ENCODE peak calls at places on chromosomes 2 and 18, in seven cellular contexts. L, A, X, G, O, E and U are unnamed samples.

GRCh38 chr18:51537487-51537886 is 340.0 kb upstream of the MEX3C start:
- DNase-seq in G (no peak), X (no peak), A (no peak), O (no peak), E (no peak), L (no peak), U (peak)

GRCh38 chr2:44615950-44616518 is 254.3 kb downstream of the CAMKMT start:
- DNase-seq in L (no peak), X (no peak), G (no peak), E (no peak), O (peak), A (no peak), U (no peak)

GRCh38 chr2:113981404-113982134 is 91.7 kb downstream of the ACTR3 start:
- DNase-seq in A (no peak), L (no peak), G (no peak), O (peak), X (no peak), E (no peak), U (no peak)

GRCh38 chr2:165539985-165540384 is 70.5 kb downstream of the CSRNP3 start:
- DNase-seq in X (no peak), O (no peak), A (no peak), E (no peak), G (no peak), L (no peak), U (no peak)

GRCh38 chr2:238947920-238948710 is 100.2 kb downstream of the TWIST2 start:
- DNase-seq in O (peak), E (no peak), A (peak), G (no peak), L (peak), X (peak), U (peak)

GRCh38 chr2:193463016-193463415 is 1268.3 kb upstream of the TMEFF2 start:
- DNase-seq in A (no peak), L (no peak), O (peak), X (no peak), E (no peak), G (no peak), U (no peak)

GRCh38 chr2:112182581-112183034 is 44.4 kb downstream of the FBLN7 start:
- DNase-seq in E (peak), A (no peak), L (no peak), O (no peak), G (no peak), X (no peak), U (no peak)

GRCh38 chr2:149080964-149081363 is 42.5 kb downstream of the LYPD6B start:
- DNase-seq in X (no peak), O (no peak), E (no peak), L (no peak), A (peak), G (no peak), U (no peak)

GRCh38 chr18:51100371-51101000 is 70.5 kb downstream of the SMAD4 start:
- DNase-seq in L (no peak), O (no peak), X (no peak), G (no peak), A (no peak), E (no peak), U (no peak)

GRCh38 chr18:48929212-48929612 is 21.6 kb downstream of the SMAD7 start:
- DNase-seq in A (no peak), E (no peak), X (no peak), L (no peak), G (no peak), O (no peak), U (peak)
- H3K4me3 ChIP-seq in A (peak), E (peak), X (no peak), L (no peak), G (peak), O (peak), U (no peak)

GRCh38 chr2:40448476-40449079 is 3.3 kb downstream of the SLC8A1 start:
- DNase-seq in A (no peak), G (no peak), L (peak), E (no peak), O (peak), X (peak), U (peak)

GRCh38 chr2:40445467-40445866 is 6.4 kb downstream of the SLC8A1 start:
- DNase-seq in A (no peak), G (no peak), L (no peak), X (no peak), E (no peak), O (no peak), U (no peak)

GRCh38 chr2:40455661-40456060 is 3.8 kb upstream of the SLC8A1 start:
- DNase-seq in A (no peak), E (no peak), G (no peak), X (no peak), O (peak), L (no peak), U (peak)

GRCh38 chr2:40451926-40452605 is at the start of gene SLC8A1:
- DNase-seq in A (no peak), E (no peak), O (peak), L (no peak), G (peak), X (peak), U (peak)

GRCh38 chr2:40450066-40450841 is 1.6 kb downstream of the SLC8A1 start:
- DNase-seq in X (peak), O (peak), E (no peak), L (no peak), A (no peak), G (no peak), U (peak)
- H3K4me3 ChIP-seq in X (peak), O (peak), E (no peak), L (peak), A (peak), G (peak), U (peak)

DNA sequence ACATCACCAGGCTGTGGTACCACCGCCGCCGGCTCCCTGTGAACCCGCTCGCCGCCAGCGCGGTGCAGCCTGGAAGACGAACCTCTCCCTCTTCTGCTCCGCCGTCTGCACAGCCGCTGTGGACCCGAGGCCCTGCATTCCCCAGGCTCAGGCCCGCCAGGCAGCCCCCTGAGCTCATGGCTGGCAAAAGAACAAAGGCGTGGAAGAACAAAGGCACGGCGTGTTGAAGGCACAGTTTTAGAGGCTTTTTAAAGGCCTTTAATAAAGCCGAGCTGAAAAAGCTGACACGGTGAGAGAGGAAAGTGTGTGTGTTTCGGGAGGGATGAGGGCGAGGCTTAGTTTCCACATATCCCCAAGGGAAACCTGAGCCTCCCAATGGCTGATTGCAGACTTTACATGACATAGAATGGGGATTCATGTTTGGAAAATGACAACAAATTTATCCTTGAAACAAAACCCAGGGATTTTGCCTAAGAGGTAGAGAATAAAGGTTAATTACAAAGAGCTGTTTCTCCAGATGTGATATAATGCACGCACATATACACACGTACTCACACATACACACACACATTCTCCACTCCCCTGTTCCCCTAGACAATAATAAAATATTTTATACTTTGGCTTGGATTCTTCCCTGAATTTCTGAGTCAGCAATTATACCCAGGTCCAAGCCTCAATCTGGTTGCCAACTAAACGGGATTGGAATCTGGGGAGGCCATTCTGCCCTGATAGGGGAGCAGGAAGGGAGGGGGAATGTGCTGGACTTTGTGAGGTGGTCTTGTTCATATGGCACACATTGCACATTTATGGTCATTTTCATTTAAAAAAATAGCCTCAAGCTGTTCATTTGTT is 39.7 kb downstream of the RFX8 start:
- DNase-seq in E (no peak), L (peak), A (no peak), X (peak), O (peak), G (no peak), U (no peak)
- H3K4me3 ChIP-seq in E (no peak), L (peak), A (no peak), X (no peak), O (peak), G (no peak), U (no peak)

DNA sequence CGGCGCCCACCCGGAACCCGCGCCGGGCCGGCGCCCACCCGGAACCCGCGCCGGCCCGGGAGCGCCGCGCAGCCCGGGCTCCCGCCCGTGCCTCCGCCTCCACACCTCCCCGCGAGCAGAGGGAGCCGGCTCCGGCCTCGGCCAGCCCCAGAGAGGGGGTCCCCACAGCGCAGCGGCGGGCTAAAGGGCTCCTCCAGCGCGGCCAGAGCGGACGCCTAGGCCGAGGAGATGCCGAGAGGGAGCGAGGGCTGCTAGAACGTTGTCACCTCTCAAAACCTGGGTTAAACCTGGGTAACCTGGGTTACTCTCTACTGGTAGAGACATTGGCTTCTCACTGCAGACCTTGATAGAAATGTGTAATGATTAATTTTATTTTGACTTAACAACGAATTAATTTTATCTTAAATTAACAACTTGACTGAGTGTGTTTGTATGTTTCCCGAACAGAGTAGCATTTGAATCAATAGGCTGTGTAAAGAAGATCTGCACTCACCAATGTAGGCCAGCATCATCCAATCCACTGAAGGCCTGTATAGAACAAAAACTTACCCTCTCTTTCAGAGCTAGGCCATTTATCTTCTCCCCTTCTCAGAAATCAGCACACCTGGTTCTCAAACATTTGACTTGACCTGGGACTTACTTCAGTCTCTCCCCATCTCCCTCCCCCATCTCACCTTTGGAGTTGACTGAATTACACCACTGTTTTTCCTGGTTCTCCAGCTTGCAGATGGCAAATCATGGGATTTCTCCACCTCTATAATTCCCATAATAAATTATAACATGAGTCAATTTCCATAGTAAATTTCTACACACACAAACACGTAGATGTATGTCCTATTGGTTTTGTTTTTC is 242.7 kb downstream of the ASXL3 start:
- DNase-seq in A (no peak), E (no peak), X (peak), G (no peak), O (no peak), L (no peak), U (no peak)
- H3K4me3 ChIP-seq in A (no peak), E (no peak), X (no peak), G (no peak), O (no peak), L (no peak), U (no peak)